ENCODE peak calls at places on chromosome 1, in six cellular contexts. H is aorta; G is stimulated activated CD4-positive, alpha-beta T cell treated with anti-CD3 and anti-CD28 coated beads, Interleukin-1b, Interleukin-23, amount 100 ng/mL, for 24 hours; X is ELR; Y is nephron progenitor cell; P is Ammon's horn. L is an unnamed sample.

GRCh38 chr1:54758678-54759348 is 5.5 kb downstream of the PARS2 start:
- DNase-seq in X (no peak), H (no peak), Y (no peak), G (no peak), P (no peak), L (no peak)

GRCh38 chr1:169368406-169368769 is 393 bp downstream of the BLZF1 start:
- DNase-seq in X (peak), H (no peak), Y (peak), G (no peak), P (no peak), L (no peak)

GRCh38 chr1:160726114-160726497 is 12.9 kb upstream of the SLAMF7 start:
- DNase-seq in P (no peak), G (no peak), H (no peak), X (peak), Y (no peak), L (no peak)

GRCh38 chr1:200029035-200029623 is 1.6 kb downstream of the NR5A2 start:
- DNase-seq in G (no peak), H (peak), Y (peak), X (peak), P (peak), L (peak)

GRCh38 chr1:36322786-36323635 is 434 bp downstream of the EVA1B start:
- DNase-seq in Y (peak), G (no peak), X (peak), P (no peak), H (peak), L (peak)

GRCh38 chr1:218459878-218460277 is 114.7 kb downstream of the TGFB2 start:
- DNase-seq in Y (no peak), G (no peak), X (peak), P (peak), H (no peak), L (peak)

GRCh38 chr1:16119504-16119903 is 36.4 kb downstream of the EPHA2 start:
- DNase-seq in Y (no peak), G (no peak), X (no peak), H (no peak), P (no peak), L (no peak)

GRCh38 chr1:228376262-228376628 is 30.4 kb downstream of the TRIM11 start:
- DNase-seq in H (no peak), G (no peak), P (no peak), X (no peak), Y (no peak), L (no peak)

GRCh38 chr1:241997401-241997800 is 1.5 kb downstream of the MAP1LC3C start:
- DNase-seq in X (no peak), G (no peak), H (no peak), P (no peak), Y (no peak), L (no peak)

GRCh38 chr1:41325801-41326200 is 35.4 kb upstream of the FOXO6 start:
- DNase-seq in Y (no peak), X (peak), P (no peak), H (no peak), G (no peak), L (no peak)

GRCh38 chr1:44695671-44696070 is 21.2 kb downstream of the ARMH1 start:
- DNase-seq in X (no peak), P (no peak), Y (no peak), H (no peak), G (no peak), L (no peak)

GRCh38 chr1:22137006-22137720 is 5.7 kb downstream of the WNT4 start:
- DNase-seq in P (no peak), X (no peak), H (no peak), Y (no peak), G (no peak), L (no peak)

GRCh38 chr1:184664042-184664659 is 90.5 kb downstream of the EDEM3 start:
- DNase-seq in Y (peak), G (peak), H (peak), P (peak), X (peak), L (peak)

L was measured in heart right ventricle.